ENCODE peak calls at places on chromosome 1, in eight cellular contexts. S is stimulated activated CD4-positive, alpha-beta T cell treated with anti-CD3 and anti-CD28 coated beads, TNF-alpha, amount 100 ng/mL, for 4 hours; H is chondrocyte; C is tibial artery; Q is hepatocyte; G is A172; N is A549; O is right lobe of liver. J is an unnamed sample.

GRCh38 chr1:8083739-8084484 is 57.8 kb upstream of the ERRFI1 start:
- DNase-seq in S (no peak), H (no peak), C (no peak), Q (no peak), G (peak), N (peak), O (no peak), J (no peak)

GRCh38 chr1:177913762-177914540 is 55.9 kb downstream of the SEC16B start:
- DNase-seq in S (no peak), H (no peak), C (no peak), Q (peak), G (peak), N (peak), O (no peak), J (no peak)

GRCh38 chr1:15296602-15297321 is 49.7 kb downstream of the FHAD1 start:
- DNase-seq in S (no peak), H (no peak), C (no peak), Q (no peak), G (no peak), N (peak), O (no peak), J (no peak)

GRCh38 chr1:21543598-21543997 is 34.4 kb downstream of the ALPL start:
- DNase-seq in S (no peak), H (no peak), C (no peak), Q (no peak), G (no peak), N (no peak), O (no peak), J (no peak)

GRCh38 chr1:159054427-159054826 is 22.1 kb downstream of the AIM2 start:
- DNase-seq in S (no peak), H (no peak), C (no peak), Q (no peak), G (peak), N (no peak), O (no peak), J (no peak)

GRCh38 chr1:154335351-154335714 is 10.0 kb downstream of the ATP8B2 start:
- DNase-seq in S (no peak), H (no peak), C (no peak), Q (peak), G (no peak), N (no peak), O (no peak), J (no peak)

GRCh38 chr1:162950187-162950586 is 89.2 kb upstream of the CCDC190 start:
- DNase-seq in S (no peak), H (no peak), C (no peak), Q (no peak), G (no peak), N (no peak), O (no peak), J (no peak)

GRCh38 chr1:108082006-108082405 is 117.0 kb upstream of the VAV3 start:
- DNase-seq in S (no peak), H (no peak), C (no peak), Q (no peak), G (no peak), N (no peak), O (no peak), J (no peak)

GRCh38 chr1:228018961-228019721 is 12.3 kb downstream of the WNT3A start:
- DNase-seq in S (no peak), H (peak), C (peak), Q (no peak), G (no peak), N (no peak), O (peak), J (no peak)

GRCh38 chr1:77866296-77866695 is 22.1 kb upstream of the NEXN start:
- DNase-seq in S (no peak), H (no peak), C (no peak), Q (no peak), G (peak), N (no peak), O (no peak), J (no peak)

GRCh38 chr1:153380711-153381110 is 5.3 kb upstream of the S100A12 start:
- DNase-seq in S (no peak), H (no peak), C (peak), Q (no peak), G (no peak), N (no peak), O (no peak), J (no peak)

GRCh38 chr1:200238311-200238710 is 171.5 kb downstream of the ZNF281 start:
- DNase-seq in S (no peak), H (no peak), C (no peak), Q (no peak), G (no peak), N (no peak), O (no peak), J (no peak)

GRCh38 chr1:159222987-159223386 is 18.3 kb downstream of the ACKR1 start:
- DNase-seq in S (no peak), H (no peak), C (no peak), Q (no peak), G (no peak), N (no peak), O (no peak), J (no peak)

GRCh38 chr1:224168859-224169380 is 14.1 kb upstream of the DEGS1 start:
- DNase-seq in S (no peak), H (no peak), C (peak), Q (no peak), G (peak), N (peak), O (no peak), J (peak)

GRCh38 chr1:25247829-25248754 is 838 bp upstream of the RSRP1 start:
- DNase-seq in S (no peak), H (no peak), C (no peak), Q (no peak), G (no peak), N (no peak), O (no peak), J (no peak)

GRCh38 chr1:185050823-185051451 is 5.6 kb downstream of the RNF2 start:
- DNase-seq in S (no peak), H (no peak), C (no peak), Q (no peak), G (no peak), N (no peak), O (no peak), J (no peak)

GRCh38 chr1:37807555-37808368 is at the start of the genes C1orf122 and YRDC:
- DNase-seq in S (peak), H (peak), C (peak), Q (peak), G (peak), N (peak), O (peak), J (peak)

GRCh38 chr1:111603979-111604378 is 15.6 kb upstream of the RAP1A start:
- DNase-seq in S (peak), H (no peak), C (no peak), Q (no peak), G (no peak), N (no peak), O (no peak), J (no peak)

GRCh38 chr1:11058595-11059165 is 1.1 kb downstream of the SRM start:
- DNase-seq in S (no peak), H (no peak), C (no peak), Q (no peak), G (no peak), N (no peak), O (no peak), J (no peak)

GRCh38 chr1:208791458-208791857 is 547.3 kb upstream of the PLXNA2 start:
- DNase-seq in S (no peak), H (no peak), C (no peak), Q (peak), G (peak), N (peak), O (no peak), J (no peak)

GRCh38 chr1:100065183-100065968 is 67.4 kb downstream of the SASS6 start:
- DNase-seq in S (no peak), H (no peak), C (no peak), Q (no peak), G (no peak), N (no peak), O (no peak), J (no peak)

GRCh38 chr1:201042663-201043461 is 19.3 kb upstream of the KIF21B start:
- DNase-seq in S (peak), H (no peak), C (no peak), Q (peak), G (peak), N (peak), O (peak), J (peak)

GRCh38 chr1:240797050-240797449 is 185.1 kb upstream of the GREM2 start:
- DNase-seq in S (no peak), H (no peak), C (no peak), Q (peak), G (peak), N (peak), O (no peak), J (no peak)

GRCh38 chr1:160021376-160022074 is 10.3 kb downstream of the PIGM start:
- DNase-seq in S (no peak), H (no peak), C (no peak), Q (no peak), G (no peak), N (no peak), O (no peak), J (no peak)

GRCh38 chr1:214727274-214727673 is 124.3 kb downstream of the CENPF start:
- DNase-seq in S (no peak), H (no peak), C (no peak), Q (peak), G (no peak), N (peak), O (no peak), J (no peak)

GRCh38 chr1:24107462-24108225 is 4.3 kb downstream of the MYOM3 start:
- DNase-seq in S (no peak), H (no peak), C (no peak), Q (peak), G (peak), N (peak), O (no peak), J (no peak)

GRCh38 chr1:230972855-230973271 is 5.8 kb downstream of the TTC13 start:
- DNase-seq in S (peak), H (no peak), C (no peak), Q (no peak), G (peak), N (no peak), O (no peak), J (peak)

GRCh38 chr1:150550222-150551048 is 1.2 kb downstream of the ADAMTSL4 start:
- DNase-seq in S (no peak), H (no peak), C (peak), Q (peak), G (no peak), N (no peak), O (no peak), J (no peak)

GRCh38 chr1:92219028-92219427 is 1.3 kb downstream of the C1orf146 start:
- DNase-seq in S (no peak), H (no peak), C (no peak), Q (no peak), G (no peak), N (no peak), O (no peak), J (no peak)

GRCh38 chr1:21614419-21615115 is 54.6 kb downstream of the RAP1GAP start:
- DNase-seq in S (no peak), H (no peak), C (no peak), Q (peak), G (no peak), N (no peak), O (no peak), J (no peak)

GRCh38 chr1:232551281-232551835 is 78.6 kb downstream of the SIPA1L2 start:
- DNase-seq in S (no peak), H (no peak), C (no peak), Q (no peak), G (peak), N (no peak), O (no peak), J (no peak)

GRCh38 chr1:42998381-42998780 is 39.7 kb upstream of the SLC2A1 start:
- DNase-seq in S (no peak), H (no peak), C (no peak), Q (no peak), G (no peak), N (no peak), O (no peak), J (no peak)

GRCh38 chr1:167555971-167556714 is 2.6 kb upstream of the CREG1 start:
- DNase-seq in S (peak), H (no peak), C (peak), Q (peak), G (peak), N (peak), O (peak), J (peak)

GRCh38 chr1:36349839-36350238 is 26.4 kb upstream of the EVA1B start:
- DNase-seq in S (no peak), H (no peak), C (no peak), Q (no peak), G (peak), N (no peak), O (no peak), J (no peak)

GRCh38 chr1:9289090-9289534 is 3.6 kb upstream of the SPSB1 start:
- DNase-seq in S (peak), H (no peak), C (no peak), Q (peak), G (no peak), N (peak), O (peak), J (peak)

GRCh38 chr1:186927884-186928283 is 99.1 kb downstream of the PLA2G4A start:
- DNase-seq in S (no peak), H (no peak), C (no peak), Q (no peak), G (no peak), N (no peak), O (no peak), J (no peak)

GRCh38 chr1:43038232-43038929 is 79.7 kb upstream of the SLC2A1 start:
- DNase-seq in S (no peak), H (no peak), C (no peak), Q (no peak), G (no peak), N (no peak), O (no peak), J (no peak)